ENCODE peak calls at places on chromosomes 3 and 15, in six cellular contexts. One of them, this sample, is unnamed.

GRCh38 chr3:99409961-99410360 is 228.4 kb upstream of the COL8A1 start:
- DNase-seq in KBM-7: no peak
- DNase-seq in GM04504: no peak
- DNase-seq in NCI-H510A treated with DMSO at 0.1 percent for 48 hours: no peak
- DNase-seq in endothelial cell: no peak
- DNase-seq in T-helper 1 cell: no peak
- DNase-seq in this sample: no peak

GRCh38 chr15:73571346-73571745 is 61.8 kb downstream of the NPTN start:
- DNase-seq in KBM-7: no peak
- DNase-seq in GM04504: no peak
- DNase-seq in NCI-H510A treated with DMSO at 0.1 percent for 48 hours: peak
- DNase-seq in endothelial cell: no peak
- DNase-seq in T-helper 1 cell: no peak
- DNase-seq in this sample: no peak

GRCh38 chr3:57876632-57877031 is 120.5 kb downstream of the SLMAP start:
- DNase-seq in KBM-7: no peak
- DNase-seq in GM04504: no peak
- DNase-seq in NCI-H510A treated with DMSO at 0.1 percent for 48 hours: no peak
- DNase-seq in endothelial cell: no peak
- DNase-seq in T-helper 1 cell: no peak
- DNase-seq in this sample: no peak

GRCh38 chr3:73661262-73661661 is 36.5 kb upstream of the PDZRN3 start:
- DNase-seq in KBM-7: no peak
- DNase-seq in GM04504: peak
- DNase-seq in NCI-H510A treated with DMSO at 0.1 percent for 48 hours: no peak
- DNase-seq in endothelial cell: no peak
- DNase-seq in T-helper 1 cell: no peak
- DNase-seq in this sample: no peak

GRCh38 chr15:76840830-76841460 is 64.2 kb downstream of the SCAPER start:
- DNase-seq in KBM-7: peak
- DNase-seq in GM04504: peak
- DNase-seq in NCI-H510A treated with DMSO at 0.1 percent for 48 hours: peak
- DNase-seq in endothelial cell: no peak
- DNase-seq in T-helper 1 cell: no peak
- DNase-seq in this sample: no peak

GRCh38 chr3:177721864-177722370 is 524.6 kb upstream of the TBL1XR1 start:
- DNase-seq in KBM-7: no peak
- DNase-seq in GM04504: no peak
- DNase-seq in NCI-H510A treated with DMSO at 0.1 percent for 48 hours: no peak
- DNase-seq in endothelial cell: no peak
- DNase-seq in T-helper 1 cell: no peak
- DNase-seq in this sample: no peak

GRCh38 chr15:74179101-74179841 is 5.8 kb downstream of the ISLR start:
- DNase-seq in KBM-7: no peak
- DNase-seq in GM04504: peak
- DNase-seq in NCI-H510A treated with DMSO at 0.1 percent for 48 hours: no peak
- DNase-seq in endothelial cell: no peak
- DNase-seq in T-helper 1 cell: no peak
- DNase-seq in this sample: peak

GRCh38 chr3:4797201-4797600 is 182.0 kb upstream of the BHLHE40 start:
- DNase-seq in KBM-7: no peak
- DNase-seq in GM04504: no peak
- DNase-seq in NCI-H510A treated with DMSO at 0.1 percent for 48 hours: no peak
- DNase-seq in endothelial cell: no peak
- DNase-seq in T-helper 1 cell: no peak
- DNase-seq in this sample: no peak

GRCh38 chr3:49763981-49764380 is 22.4 kb downstream of the IP6K1 start:
- DNase-seq in KBM-7: no peak
- DNase-seq in GM04504: no peak
- DNase-seq in NCI-H510A treated with DMSO at 0.1 percent for 48 hours: no peak
- DNase-seq in endothelial cell: no peak
- DNase-seq in T-helper 1 cell: no peak
- DNase-seq in this sample: no peak

GRCh38 chr3:111715911-111716523 is 120.9 kb upstream of the ZBED2 start:
- DNase-seq in KBM-7: peak
- DNase-seq in GM04504: no peak
- DNase-seq in NCI-H510A treated with DMSO at 0.1 percent for 48 hours: no peak
- DNase-seq in endothelial cell: peak
- DNase-seq in T-helper 1 cell: no peak
- DNase-seq in this sample: peak

GRCh38 chr3:48863122-48863521 is 15.4 kb upstream of the PRKAR2A start:
- DNase-seq in KBM-7: no peak
- DNase-seq in GM04504: no peak
- DNase-seq in NCI-H510A treated with DMSO at 0.1 percent for 48 hours: no peak
- DNase-seq in endothelial cell: no peak
- DNase-seq in T-helper 1 cell: no peak
- DNase-seq in this sample: no peak

GRCh38 chr15:25944386-25944785 is 81.3 kb upstream of the ATP10A start:
- DNase-seq in KBM-7: no peak
- DNase-seq in GM04504: no peak
- DNase-seq in NCI-H510A treated with DMSO at 0.1 percent for 48 hours: no peak
- DNase-seq in endothelial cell: no peak
- DNase-seq in T-helper 1 cell: no peak
- DNase-seq in this sample: no peak

GRCh38 chr15:78457101-78457500 is 19.1 kb downstream of the IREB2 start:
- DNase-seq in KBM-7: no peak
- DNase-seq in GM04504: peak
- DNase-seq in NCI-H510A treated with DMSO at 0.1 percent for 48 hours: peak
- DNase-seq in endothelial cell: no peak
- DNase-seq in T-helper 1 cell: no peak
- DNase-seq in this sample: no peak

GRCh38 chr3:64011685-64012084 is 11.6 kb downstream of the PSMD6 start:
- DNase-seq in KBM-7: no peak
- DNase-seq in GM04504: no peak
- DNase-seq in NCI-H510A treated with DMSO at 0.1 percent for 48 hours: no peak
- DNase-seq in endothelial cell: no peak
- DNase-seq in T-helper 1 cell: no peak
- DNase-seq in this sample: no peak

GRCh38 chr15:69758810-69759410 is 306.3 kb downstream of the RPLP1 start:
- DNase-seq in KBM-7: peak
- DNase-seq in GM04504: no peak
- DNase-seq in NCI-H510A treated with DMSO at 0.1 percent for 48 hours: no peak
- DNase-seq in endothelial cell: no peak
- DNase-seq in T-helper 1 cell: peak
- DNase-seq in this sample: no peak

GRCh38 chr3:76866729-76867461 is 173.0 kb upstream of the ROBO2 start:
- DNase-seq in KBM-7: no peak
- DNase-seq in GM04504: no peak
- DNase-seq in NCI-H510A treated with DMSO at 0.1 percent for 48 hours: no peak
- DNase-seq in endothelial cell: no peak
- DNase-seq in T-helper 1 cell: no peak
- DNase-seq in this sample: no peak

GRCh38 chr15:89749951-89750559 is 994 bp downstream of the MESP1 start:
- DNase-seq in KBM-7: no peak
- DNase-seq in GM04504: no peak
- DNase-seq in NCI-H510A treated with DMSO at 0.1 percent for 48 hours: no peak
- DNase-seq in endothelial cell: no peak
- DNase-seq in T-helper 1 cell: no peak
- DNase-seq in this sample: no peak